ENCODE peak calls at places on chromosomes 2 and 18, in seven cellular contexts. One of them, this sample, is unnamed.

GRCh38 chr2:140994856-140995255 is 1136.0 kb downstream of the LRP1B start:
- DNase-seq in H4: no peak
- DNase-seq in HS-27A: no peak
- DNase-seq in hypothalamus: no peak
- DNase-seq in effector CD8-positive, alpha-beta T cell: no peak
- DNase-seq in NCI-H1092 treated with DMSO at 0.1 percent for 48 hours: no peak
- DNase-seq in GM12865: no peak
- DNase-seq in this sample: no peak

GRCh38 chr2:207156045-207156444 is 9.7 kb downstream of the KLF7 start:
- DNase-seq in HS-27A: no peak
- DNase-seq in GM12865: no peak
- DNase-seq in NCI-H1092 treated with DMSO at 0.1 percent for 48 hours: no peak
- DNase-seq in effector CD8-positive, alpha-beta T cell: peak; percentile 0
- DNase-seq in H4: no peak
- DNase-seq in hypothalamus: no peak
- DNase-seq in this sample: no peak

GRCh38 chr18:51030537-51031258 is 685 bp downstream of the SMAD4 start:
- DNase-seq in effector CD8-positive, alpha-beta T cell: peak; percentile 45
- DNase-seq in NCI-H1092 treated with DMSO at 0.1 percent for 48 hours: peak; percentile 71
- DNase-seq in HS-27A: no peak
- DNase-seq in GM12865: peak; percentile 66
- DNase-seq in hypothalamus: peak; percentile 71
- DNase-seq in H4: no peak
- DNase-seq in this sample: no peak

GRCh38 chr18:56161604-56162003 is 476.8 kb downstream of the TXNL1 start:
- DNase-seq in HS-27A: no peak
- DNase-seq in NCI-H1092 treated with DMSO at 0.1 percent for 48 hours: no peak
- DNase-seq in H4: no peak
- DNase-seq in hypothalamus: no peak
- DNase-seq in GM12865: no peak
- DNase-seq in effector CD8-positive, alpha-beta T cell: no peak
- DNase-seq in this sample: no peak

GRCh38 chr2:44778221-44778654 is 163.3 kb upstream of the SIX3 start:
- DNase-seq in GM12865: no peak
- DNase-seq in effector CD8-positive, alpha-beta T cell: no peak
- DNase-seq in NCI-H1092 treated with DMSO at 0.1 percent for 48 hours: peak; percentile 43
- DNase-seq in hypothalamus: no peak
- DNase-seq in H4: no peak
- DNase-seq in HS-27A: no peak
- DNase-seq in this sample: no peak

GRCh38 chr2:95039978-95040377 is 14.5 kb downstream of the MAL start:
- DNase-seq in effector CD8-positive, alpha-beta T cell: no peak
- DNase-seq in hypothalamus: no peak
- DNase-seq in H4: no peak
- DNase-seq in HS-27A: no peak
- DNase-seq in GM12865: no peak
- DNase-seq in NCI-H1092 treated with DMSO at 0.1 percent for 48 hours: no peak
- DNase-seq in this sample: no peak

GRCh38 chr2:216004408-216005283 is 8.7 kb downstream of the MREG start:
- DNase-seq in GM12865: peak; percentile 70
- DNase-seq in effector CD8-positive, alpha-beta T cell: no peak
- DNase-seq in hypothalamus: no peak
- DNase-seq in HS-27A: no peak
- DNase-seq in NCI-H1092 treated with DMSO at 0.1 percent for 48 hours: no peak
- DNase-seq in H4: no peak
- DNase-seq in this sample: no peak

GRCh38 chr2:10966741-10967140 is 55.0 kb downstream of the KCNF1 start:
- DNase-seq in H4: no peak
- DNase-seq in hypothalamus: no peak
- DNase-seq in NCI-H1092 treated with DMSO at 0.1 percent for 48 hours: no peak
- DNase-seq in effector CD8-positive, alpha-beta T cell: no peak
- DNase-seq in HS-27A: no peak
- DNase-seq in GM12865: no peak
- DNase-seq in this sample: no peak

GRCh38 chr2:237650455-237650850 is 23.1 kb downstream of the LRRFIP1 start:
- DNase-seq in NCI-H1092 treated with DMSO at 0.1 percent for 48 hours: no peak
- DNase-seq in GM12865: no peak
- DNase-seq in effector CD8-positive, alpha-beta T cell: no peak
- DNase-seq in HS-27A: no peak
- DNase-seq in hypothalamus: no peak
- DNase-seq in H4: no peak
- DNase-seq in this sample: no peak

GRCh38 chr18:4831791-4832375 is 365.2 kb downstream of the AKAIN1 start:
- DNase-seq in GM12865: no peak
- DNase-seq in hypothalamus: no peak
- DNase-seq in effector CD8-positive, alpha-beta T cell: no peak
- DNase-seq in H4: no peak
- DNase-seq in HS-27A: no peak
- DNase-seq in NCI-H1092 treated with DMSO at 0.1 percent for 48 hours: no peak
- DNase-seq in this sample: no peak

GRCh38 chr2:190759749-190760213 is 110.9 kb downstream of the NAB1 start:
- DNase-seq in effector CD8-positive, alpha-beta T cell: no peak
- DNase-seq in NCI-H1092 treated with DMSO at 0.1 percent for 48 hours: no peak
- DNase-seq in hypothalamus: no peak
- DNase-seq in GM12865: no peak
- DNase-seq in HS-27A: no peak
- DNase-seq in H4: peak; percentile 78
- DNase-seq in this sample: no peak

GRCh38 chr2:62687644-62688043 is 17.9 kb upstream of the EHBP1 start:
- DNase-seq in hypothalamus: no peak
- DNase-seq in GM12865: no peak
- DNase-seq in NCI-H1092 treated with DMSO at 0.1 percent for 48 hours: no peak
- DNase-seq in H4: no peak
- DNase-seq in effector CD8-positive, alpha-beta T cell: no peak
- DNase-seq in HS-27A: no peak
- DNase-seq in this sample: no peak

GRCh38 chr2:207746131-207746530 is 23.6 kb downstream of the FZD5 start:
- DNase-seq in NCI-H1092 treated with DMSO at 0.1 percent for 48 hours: peak; percentile 46
- DNase-seq in HS-27A: no peak
- DNase-seq in hypothalamus: peak; percentile 50
- DNase-seq in effector CD8-positive, alpha-beta T cell: no peak
- DNase-seq in GM12865: peak; percentile 79
- DNase-seq in H4: peak; percentile 69
- DNase-seq in this sample: peak; percentile 68

GRCh38 chr18:59022167-59022945 is 117.3 kb upstream of the SEC11C start:
- DNase-seq in H4: no peak
- DNase-seq in NCI-H1092 treated with DMSO at 0.1 percent for 48 hours: no peak
- DNase-seq in hypothalamus: peak; percentile 26
- DNase-seq in GM12865: no peak
- DNase-seq in effector CD8-positive, alpha-beta T cell: no peak
- DNase-seq in HS-27A: no peak
- DNase-seq in this sample: peak; percentile 20

GRCh38 chr2:28084564-28084963 is 194.0 kb downstream of the BABAM2 start:
- DNase-seq in hypothalamus: no peak
- DNase-seq in HS-27A: no peak
- DNase-seq in effector CD8-positive, alpha-beta T cell: no peak
- DNase-seq in GM12865: no peak
- DNase-seq in NCI-H1092 treated with DMSO at 0.1 percent for 48 hours: no peak
- DNase-seq in H4: no peak
- DNase-seq in this sample: no peak

GRCh38 chr2:46814160-46814559 is 101.4 kb downstream of the MCFD2 start:
- DNase-seq in NCI-H1092 treated with DMSO at 0.1 percent for 48 hours: no peak
- DNase-seq in effector CD8-positive, alpha-beta T cell: no peak
- DNase-seq in GM12865: no peak
- DNase-seq in H4: no peak
- DNase-seq in hypothalamus: no peak
- DNase-seq in HS-27A: no peak
- DNase-seq in this sample: no peak

GRCh38 chr2:236546561-236546961 is 23.1 kb upstream of the ACKR3 start:
- DNase-seq in GM12865: peak; percentile 75
- DNase-seq in effector CD8-positive, alpha-beta T cell: no peak
- DNase-seq in NCI-H1092 treated with DMSO at 0.1 percent for 48 hours: no peak
- DNase-seq in hypothalamus: no peak
- DNase-seq in HS-27A: no peak
- DNase-seq in H4: no peak
- DNase-seq in this sample: no peak

GRCh38 chr2:25323042-25323514 is 18.6 kb downstream of the DNMT3A start:
- DNase-seq in GM12865: no peak
- DNase-seq in HS-27A: no peak
- DNase-seq in effector CD8-positive, alpha-beta T cell: no peak
- DNase-seq in hypothalamus: no peak
- DNase-seq in NCI-H1092 treated with DMSO at 0.1 percent for 48 hours: no peak
- DNase-seq in H4: no peak
- DNase-seq in this sample: no peak

GRCh38 chr2:130828461-130828860 is 8.3 kb upstream of the ARHGEF4 start:
- DNase-seq in HS-27A: no peak
- DNase-seq in GM12865: no peak
- DNase-seq in NCI-H1092 treated with DMSO at 0.1 percent for 48 hours: no peak
- DNase-seq in effector CD8-positive, alpha-beta T cell: no peak
- DNase-seq in H4: no peak
- DNase-seq in hypothalamus: no peak
- DNase-seq in this sample: no peak

This sample was measured in NCI-H1694 treated with DMSO at 0.1 percent for 48 hours.